ENCODE peak calls at places on chromosomes 6 and 20, in five cellular contexts. R, V, D, I and E are unnamed samples.

GRCh38 chr20:11178946-11179654 is 505.3 kb upstream of the JAG1 start:
- DNase-seq in R (no peak), D (peak; percentile 88), I (no peak), V (no peak), E (no peak)

GRCh38 chr6:163955131-163955530 is 540.6 kb downstream of the QKI start:
- DNase-seq in V (no peak), D (peak; percentile 93), I (no peak), R (no peak), E (no peak)

GRCh38 chr6:120938876-120939231 is 395.4 kb downstream of the TBC1D32 start:
- DNase-seq in D (no peak), I (no peak), V (no peak), R (no peak), E (no peak)

GRCh38 chr6:138455746-138456392 is 43.4 kb downstream of the NHSL1 start:
- DNase-seq in R (no peak), D (peak; percentile 52), I (peak; percentile 75), V (no peak), E (no peak)

GRCh38 chr6:168299541-168300511 is 19.8 kb downstream of the DACT2 start:
- DNase-seq in V (no peak), I (no peak), D (no peak), R (no peak), E (no peak)

GRCh38 chr6:34115396-34116314 is 30.2 kb downstream of the GRM4 start:
- DNase-seq in D (peak; percentile 10), I (no peak), V (no peak), R (peak; percentile 37), E (no peak)

GRCh38 chr6:64012351-64013060 is 376.9 kb downstream of the PHF3 start:
- DNase-seq in V (no peak), I (no peak), D (peak; percentile 78), R (no peak), E (no peak)

GRCh38 chr6:14381225-14381887 is 263.8 kb downstream of the CD83 start:
- DNase-seq in I (no peak), R (no peak), D (no peak), V (no peak), E (no peak)

GRCh38 chr6:149015224-149015876 is 268.5 kb downstream of the UST start:
- DNase-seq in I (no peak), V (no peak), D (peak; percentile 80), R (no peak), E (no peak)

GRCh38 chr6:69768664-69769063 is 28.1 kb downstream of the LMBRD1 start:
- DNase-seq in I (no peak), V (no peak), R (no peak), D (no peak), E (no peak)

GRCh38 chr20:34634392-34634791 is 42.5 kb downstream of the PIGU start:
- DNase-seq in I (no peak), R (no peak), D (no peak), V (no peak), E (no peak)

GRCh38 chr20:59363094-59363493 is 62.7 kb downstream of the EDN3 start:
- DNase-seq in R (no peak), D (no peak), V (no peak), I (no peak), E (no peak)

GRCh38 chr20:58471835-58472164 is 43.4 kb downstream of the APCDD1L start:
- DNase-seq in I (no peak), R (no peak), D (no peak), V (no peak), E (no peak)

GRCh38 chr6:53945765-53946407 is 151.1 kb downstream of the LRRC1 start:
- DNase-seq in R (no peak), V (no peak), D (no peak), I (no peak), E (no peak)

GRCh38 chr6:51531623-51532022 is 555.8 kb downstream of the PKHD1 start:
- DNase-seq in V (no peak), D (no peak), I (no peak), R (no peak), E (no peak)

GRCh38 chr6:123430966-123431365 is 205.8 kb downstream of the TRDN start:
- DNase-seq in I (no peak), D (no peak), R (no peak), V (no peak), E (no peak)

GRCh38 chr6:166601956-166602355 is 15.5 kb upstream of the RAMACL start:
- DNase-seq in I (no peak), R (no peak), D (no peak), V (no peak), E (no peak)

GRCh38 chr6:127120109-127120786 is 1.8 kb downstream of the RSPO3 start:
- DNase-seq in D (no peak), R (peak; percentile 6), I (no peak), V (no peak), E (no peak)

GRCh38 chr6:158086054-158086705 is 81.9 kb downstream of the SERAC1 start:
- DNase-seq in V (no peak), D (peak; percentile 64), I (no peak), R (no peak), E (no peak)

GRCh38 chr6:150622941-150623874 is 23.5 kb downstream of the PLEKHG1 start:
- DNase-seq in D (no peak), I (no peak), V (no peak), R (no peak), E (no peak)

GRCh38 chr6:95959291-95959690 is 56.5 kb upstream of the FUT9 start:
- DNase-seq in R (no peak), V (no peak), I (no peak), D (no peak), E (peak; percentile 13)

GRCh38 chr6:7974932-7975763 is 64.6 kb upstream of the TXNDC5 start:
- DNase-seq in V (no peak), I (no peak), D (peak; percentile 92), R (peak; percentile 89), E (peak; percentile 80)

GRCh38 chr6:7719364-7719763 is 6.5 kb upstream of the BMP6 start:
- DNase-seq in V (no peak), I (no peak), R (no peak), D (no peak), E (no peak)

GRCh38 chr20:45995213-45996097 is 13.3 kb upstream of the MMP9 start:
- DNase-seq in I (no peak), R (no peak), V (no peak), D (no peak), E (no peak)
- H3K27ac ChIP-seq in I (no peak overlapping the region), R (no peak overlapping the region), V (no peak overlapping the region), D (no peak overlapping the region), E (no peak overlapping the region)

GRCh38 chr6:33019358-33019757 is 10.0 kb upstream of the HLA-DOA start:
- DNase-seq in I (no peak), V (no peak), D (no peak), R (no peak), E (no peak)
- H3K27ac ChIP-seq in I (no peak overlapping the region), V (no peak overlapping the region), D (no peak overlapping the region), R (peak overlapping the region; percentile 62), E (peak overlapping the region; percentile 65)

GRCh38 chr6:136611133-136611532 is 60.9 kb upstream of the MAP7 start:
- DNase-seq in V (no peak), D (no peak), I (no peak), R (no peak), E (no peak)
- H3K27ac ChIP-seq in V (no peak overlapping the region), D (peak overlapping the region; percentile 92), I (no peak overlapping the region), R (no peak overlapping the region), E (no peak overlapping the region)

GRCh38 chr20:44219287-44219686 is 8.7 kb upstream of the OSER1 start:
- DNase-seq in V (peak; percentile 21), D (no peak), R (no peak), I (peak; percentile 31), E (no peak)

GRCh38 chr20:44217342-44218092 is 6.9 kb upstream of the OSER1 start:
- DNase-seq in V (peak; percentile 56), R (peak; percentile 49), I (peak; percentile 71), D (peak; percentile 67), E (peak; percentile 4)

GRCh38 chr20:44219791-44220190 is 9.2 kb upstream of the OSER1 start:
- DNase-seq in R (no peak), D (no peak), I (no peak), V (no peak), E (no peak)

GRCh38 chr20:44221368-44221767 is 10.8 kb upstream of the OSER1 start:
- DNase-seq in D (no peak), R (no peak), V (no peak), I (no peak), E (no peak)

DNA sequence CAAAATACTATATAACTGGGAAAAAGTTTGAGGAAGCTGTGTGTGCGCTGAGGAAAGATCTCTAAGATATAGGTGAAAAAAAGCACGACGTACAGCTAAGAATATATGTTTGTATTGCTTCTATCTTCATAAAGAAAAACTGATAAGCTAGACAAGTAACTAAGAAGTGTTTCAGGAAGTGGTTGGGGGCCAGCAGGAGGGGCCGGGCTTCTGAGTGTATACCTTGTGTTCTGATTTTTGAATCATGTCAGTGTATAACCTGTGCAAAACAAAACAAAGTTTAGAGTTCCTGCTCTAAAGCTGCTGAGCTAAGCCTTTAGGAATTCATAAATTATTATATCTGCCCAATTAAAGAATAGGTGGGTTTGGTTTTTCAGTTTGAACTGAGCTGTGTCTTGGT is 7.9 kb upstream of the OSER1 start:
- DNase-seq in D (no peak), I (peak; percentile 72), V (peak; percentile 47), R (no peak), E (no peak)
- H3K27ac ChIP-seq in D (no peak overlapping the region), I (peak overlapping the region; percentile 75), V (peak overlapping the region; percentile 46), R (no peak overlapping the region), E (no peak overlapping the region)

GRCh38 chr6:2952557-2953095 is 18.7 kb downstream of the SERPINB6 start:
- DNase-seq in I (peak; percentile 52), R (peak; percentile 82), D (peak; percentile 91), V (peak; percentile 45), E (peak; percentile 77)
- H3K27ac ChIP-seq in I (no peak overlapping the region), R (peak overlapping the region; percentile 32), D (peak overlapping the region; percentile 25), V (no peak overlapping the region), E (peak overlapping the region; percentile 80)

DNA sequence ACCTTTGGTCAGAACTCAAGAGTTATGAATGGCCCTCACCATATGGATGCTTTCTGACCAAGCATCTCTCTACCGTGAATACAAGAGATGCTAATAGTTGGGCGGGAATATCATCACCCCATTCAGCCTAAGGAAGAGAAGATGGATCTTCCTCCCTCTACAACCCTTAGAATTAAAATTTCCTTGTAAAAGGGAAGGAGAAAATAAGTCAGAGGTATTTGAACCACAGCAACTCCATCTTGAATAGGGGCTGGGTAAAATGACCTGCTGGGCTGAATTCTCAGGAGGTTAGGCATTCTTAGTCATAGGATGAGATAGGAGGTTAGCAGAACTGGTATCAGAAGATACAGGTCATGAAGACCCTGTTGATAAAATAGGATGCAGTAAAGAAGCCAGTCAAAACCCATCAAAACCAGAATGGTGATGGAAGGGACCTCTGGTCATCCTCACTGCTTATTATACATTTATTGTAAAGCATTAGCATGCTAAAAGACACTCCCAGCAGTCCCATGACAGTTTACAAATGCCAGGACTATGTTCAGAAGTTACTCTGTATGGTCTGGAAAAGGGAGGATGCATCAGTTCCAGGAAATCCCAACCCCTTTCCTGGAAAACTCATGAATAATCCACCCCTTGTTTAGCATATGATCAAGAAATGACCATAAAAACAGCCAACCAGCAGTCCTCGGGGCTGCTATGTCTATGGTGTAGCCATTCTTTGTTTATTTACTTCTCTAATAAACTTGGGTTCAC is 101.2 kb downstream of the DTNBP1 start:
- DNase-seq in D (no peak), V (no peak), R (no peak), I (no peak), E (no peak)
- H3K27ac ChIP-seq in D (no peak overlapping the region), V (no peak overlapping the region), R (no peak overlapping the region), I (no peak overlapping the region), E (no peak overlapping the region)